ENCODE peak calls at places on chromosomes 7 and 10, in seven cellular contexts. B, I, F, M, K, D and P are unnamed samples.

GRCh38 chr10:35246770-35247343 is 89.5 kb upstream of the CCNY start:
- DNase-seq in B (no peak), I (no peak), F (no peak), M (no peak), K (no peak), D (no peak), P (no peak)

GRCh38 chr7:32536585-32536984 is 41.3 kb downstream of the AVL9 start:
- DNase-seq in B (peak), I (no peak), F (no peak), M (peak), K (peak), D (peak), P (peak)

GRCh38 chr7:20447021-20447420 is 116.3 kb downstream of the ITGB8 start:
- DNase-seq in B (no peak), I (no peak), F (no peak), M (no peak), K (no peak), D (no peak), P (no peak)

GRCh38 chr10:48195803-48196202 is 78.7 kb downstream of the FRMPD2 start:
- DNase-seq in B (no peak), I (no peak), F (no peak), M (no peak), K (no peak), D (no peak), P (no peak)

GRCh38 chr10:36171546-36171945 is 529.5 kb upstream of the FZD8 start:
- DNase-seq in B (no peak), I (no peak), F (no peak), M (no peak), K (no peak), D (no peak), P (no peak)

GRCh38 chr7:42700376-42701327 is 211.2 kb downstream of the C7orf25 start:
- DNase-seq in B (peak), I (no peak), F (no peak), M (peak), K (no peak), D (no peak), P (no peak)

GRCh38 chr7:112855227-112855626 is 65.0 kb upstream of the TMEM168 start:
- DNase-seq in B (no peak), I (no peak), F (no peak), M (no peak), K (no peak), D (no peak), P (no peak)

GRCh38 chr7:13069832-13070231 is 382.4 kb downstream of the ARL4A start:
- DNase-seq in B (peak), I (no peak), F (no peak), M (peak), K (no peak), D (no peak), P (no peak)

GRCh38 chr7:30985756-30986155 is 22.0 kb downstream of the GHRHR start:
- DNase-seq in B (no peak), I (no peak), F (no peak), M (no peak), K (no peak), D (no peak), P (no peak)

GRCh38 chr7:148905093-148905666 is 21.1 kb upstream of the EZH2 start:
- DNase-seq in B (no peak), I (no peak), F (no peak), M (no peak), K (peak), D (no peak), P (no peak)

GRCh38 chr7:140585333-140585732 is 55.3 kb downstream of the DENND2A start:
- DNase-seq in B (no peak), I (no peak), F (no peak), M (no peak), K (no peak), D (no peak), P (no peak)

GRCh38 chr10:69100136-69100872 is 12.4 kb downstream of the SRGN start:
- DNase-seq in B (no peak), I (no peak), F (no peak), M (peak), K (no peak), D (no peak), P (no peak)

GRCh38 chr10:3961082-3961481 is 176.1 kb upstream of the KLF6 start:
- DNase-seq in B (no peak), I (no peak), F (peak), M (no peak), K (no peak), D (no peak), P (no peak)

GRCh38 chr7:128352138-128352537 is 8.4 kb upstream of the RBM28 start:
- DNase-seq in B (no peak), I (no peak), F (no peak), M (peak), K (peak), D (no peak), P (no peak)

GRCh38 chr7:154553711-154554265 is 449.1 kb downstream of the PAXIP1 start:
- DNase-seq in B (no peak), I (no peak), F (no peak), M (no peak), K (no peak), D (no peak), P (no peak)

GRCh38 chr10:131102147-131102546 is 209.4 kb downstream of the TCERG1L start:
- DNase-seq in B (no peak), I (no peak), F (no peak), M (no peak), K (no peak), D (no peak), P (no peak)

GRCh38 chr10:131311661-131312260 is at the start of gene TCERG1L:
- DNase-seq in B (no peak), I (no peak), F (no peak), M (no peak), K (no peak), D (no peak), P (no peak)

GRCh38 chr7:87926581-87927461 is 7.2 kb upstream of the ADAM22 start:
- DNase-seq in B (no peak), I (no peak), F (no peak), M (no peak), K (no peak), D (no peak), P (peak)

GRCh38 chr7:20385121-20385520 is 54.4 kb downstream of the ITGB8 start:
- DNase-seq in B (peak), I (peak), F (no peak), M (peak), K (peak), D (peak), P (no peak)

GRCh38 chr7:102991077-102991539 is 78.3 kb downstream of the LRRC17 start:
- DNase-seq in B (no peak), I (no peak), F (no peak), M (no peak), K (no peak), D (no peak), P (no peak)

GRCh38 chr7:92674379-92674778 is 84.2 kb upstream of the FAM133B start:
- DNase-seq in B (no peak), I (no peak), F (no peak), M (no peak), K (no peak), D (no peak), P (no peak)

GRCh38 chr7:42340462-42340861 is 103.5 kb upstream of the GLI3 start:
- DNase-seq in B (no peak), I (no peak), F (no peak), M (peak), K (no peak), D (no peak), P (no peak)

GRCh38 chr10:11761431-11761830 is 19.2 kb downstream of the ECHDC3 start:
- DNase-seq in B (no peak), I (no peak), F (no peak), M (no peak), K (no peak), D (no peak), P (no peak)
- TF ChIP-seq CTCF in B (no peak), I (no peak), F (no peak), M (no peak), K (no peak), D (no peak), P (no peak)

DNA sequence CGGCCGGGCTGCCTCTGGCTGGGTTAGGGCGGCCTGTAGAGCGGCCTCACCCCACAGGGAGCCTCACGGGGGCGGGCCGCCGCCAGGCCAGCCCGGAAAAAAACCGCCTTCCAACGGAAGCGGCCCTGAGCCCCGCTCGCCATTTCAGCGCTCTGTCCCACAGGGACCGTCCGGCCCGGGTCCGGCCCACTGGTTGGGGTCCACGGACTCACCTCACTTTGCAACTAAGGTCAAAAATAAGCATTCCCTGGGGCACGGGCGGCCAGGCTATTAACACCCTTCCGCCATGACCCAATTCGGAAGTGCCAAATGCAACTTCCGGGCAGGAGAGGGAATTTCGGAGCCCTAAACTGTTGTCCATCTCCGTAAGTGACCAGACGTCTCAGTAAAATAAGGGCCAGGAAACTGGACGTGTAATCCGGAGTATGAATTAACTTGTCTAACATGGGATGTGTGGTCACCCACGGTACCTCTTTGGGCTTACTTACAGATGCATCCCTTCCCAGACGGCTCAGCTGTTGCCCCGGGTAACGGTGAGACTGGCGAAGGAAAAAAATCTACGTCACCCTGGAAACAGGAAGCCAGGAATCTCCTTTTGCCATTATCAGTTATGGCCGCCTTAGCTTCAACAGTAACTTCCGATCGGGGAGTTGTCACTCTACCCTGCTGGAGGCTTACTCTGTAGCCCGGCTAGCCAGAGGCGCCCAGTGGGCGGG is at the start of gene BBIP1:
- DNase-seq in B (peak), I (peak), F (no peak), M (peak), K (peak), D (peak), P (peak)
- TF ChIP-seq CTCF in B (no peak), I (peak), F (no peak), M (no peak), K (no peak), D (peak), P (peak)

DNA sequence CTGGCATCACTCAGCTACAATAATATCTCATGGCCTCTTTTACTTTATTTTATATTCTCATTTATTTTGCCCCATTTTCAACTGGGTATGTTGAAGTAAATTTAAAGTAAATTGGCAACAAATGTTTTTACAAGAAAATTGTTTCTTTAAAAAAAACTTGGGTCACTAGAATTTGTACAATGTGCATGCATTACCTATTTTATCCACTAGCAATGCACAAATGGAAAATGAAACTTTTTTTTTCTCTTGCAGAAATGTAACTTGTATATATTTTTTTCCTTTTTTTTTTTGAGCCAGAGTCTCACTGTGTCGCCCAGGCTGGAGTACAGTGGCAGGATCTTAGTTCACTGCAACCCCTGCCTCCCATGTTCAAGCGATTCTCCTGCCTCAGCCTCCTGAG is 10.3 kb upstream of the H2AZ2 start:
- DNase-seq in B (no peak), I (no peak), F (no peak), M (no peak), K (no peak), D (no peak), P (no peak)
- TF ChIP-seq CTCF in B (no peak), I (no peak), F (no peak), M (no peak), K (no peak), D (peak), P (no peak)

DNA sequence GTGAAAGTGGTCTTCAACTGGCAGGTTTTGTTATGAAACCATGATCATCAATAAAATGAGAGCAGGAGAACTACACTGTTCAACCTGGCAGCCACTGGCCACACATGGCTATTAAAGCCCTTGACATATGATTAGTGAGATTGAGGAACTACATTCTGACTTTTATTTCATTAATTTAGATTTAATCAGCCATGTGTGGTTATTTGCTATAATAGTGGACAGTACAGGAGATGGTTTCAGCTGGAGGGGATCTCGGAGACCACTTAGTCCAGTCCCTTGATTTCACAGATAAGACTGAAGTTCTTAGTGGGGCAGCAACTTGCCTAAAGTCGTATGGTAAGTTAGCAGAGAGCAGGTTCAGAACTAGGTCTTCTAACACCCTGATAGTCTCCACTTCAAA is 111.7 kb upstream of the BMPER start:
- DNase-seq in B (no peak), I (no peak), F (no peak), M (no peak), K (no peak), D (no peak), P (no peak)
- TF ChIP-seq CTCF in B (no peak), I (no peak), F (no peak), M (no peak), K (no peak), D (no peak), P (no peak)

DNA sequence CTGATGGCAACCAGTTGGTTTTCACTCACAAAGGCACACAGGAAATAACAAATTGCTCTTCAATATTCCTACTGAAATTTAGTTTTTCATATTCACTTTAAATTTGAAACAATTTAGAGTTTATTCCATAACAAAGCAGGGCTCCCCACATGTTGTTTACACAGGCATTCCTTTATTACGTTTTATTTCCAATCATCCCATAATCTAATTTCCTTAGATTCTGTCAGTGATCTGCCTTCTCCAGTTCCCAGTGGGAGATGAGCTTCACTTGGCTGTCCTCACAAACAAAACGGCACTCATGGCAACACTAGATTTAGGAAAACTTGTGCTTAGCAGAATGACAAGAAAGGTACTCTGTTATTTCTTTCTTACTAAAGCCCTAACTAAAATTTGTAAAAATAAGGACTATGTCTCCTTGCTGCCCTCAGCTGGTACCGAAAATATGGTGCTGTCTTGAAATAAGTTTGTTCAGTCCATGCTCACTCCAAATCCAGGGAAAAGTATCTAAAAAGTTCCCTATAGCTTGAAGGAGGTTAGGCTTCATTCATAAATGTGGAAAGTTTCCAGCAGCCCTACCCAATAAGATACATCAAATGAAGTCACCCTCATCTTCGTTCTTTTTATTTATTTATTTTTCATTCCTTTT is 23.0 kb downstream of the PHYH start:
- DNase-seq in B (peak), I (no peak), F (no peak), M (peak), K (no peak), D (no peak), P (no peak)
- TF ChIP-seq CTCF in B (peak), I (no peak), F (no peak), M (peak), K (no peak), D (no peak), P (no peak)

GRCh38 chr7:158733762-158734494 is 29.3 kb upstream of the NCAPG2 start:
- DNase-seq in B (no peak), I (no peak), F (no peak), M (no peak), K (no peak), D (no peak), P (no peak)
- TF ChIP-seq CTCF in B (no peak), I (no peak), F (no peak), M (no peak), K (no peak), D (no peak), P (no peak)

DNA sequence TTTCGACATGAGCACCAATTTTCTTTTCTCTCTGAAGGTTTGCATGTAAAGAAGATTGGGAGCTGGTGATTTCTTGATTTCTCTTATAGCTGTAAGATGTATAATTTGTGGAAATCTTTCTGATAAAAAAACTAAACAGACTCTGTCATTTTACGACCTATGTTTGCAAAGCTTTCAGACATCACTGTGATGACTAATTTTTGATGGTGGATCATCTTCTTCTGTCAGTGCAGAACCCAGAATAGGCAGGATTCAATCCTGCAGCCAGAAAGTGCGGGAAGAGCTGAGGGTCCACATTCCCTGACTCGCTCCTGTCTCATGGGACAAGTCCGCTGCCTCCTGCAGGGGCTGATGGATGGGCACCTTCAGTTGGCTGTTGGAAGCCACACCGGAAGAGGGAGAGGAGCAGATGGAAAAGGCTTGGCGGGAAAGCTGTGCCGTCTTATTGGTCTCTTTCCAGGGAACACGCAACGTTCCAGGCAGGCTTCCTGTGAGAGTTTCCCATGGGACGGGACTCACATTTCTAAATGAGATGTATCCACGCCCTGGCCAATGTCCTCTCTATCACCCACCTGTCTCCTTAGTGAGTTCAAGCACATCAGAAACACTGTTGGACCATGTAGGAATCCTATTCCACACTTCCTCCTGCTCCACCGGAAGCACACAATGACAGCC is 186.9 kb downstream of the PRPF18 start:
- DNase-seq in B (no peak), I (no peak), F (no peak), M (no peak), K (no peak), D (no peak), P (no peak)
- TF ChIP-seq CTCF in B (no peak), I (no peak), F (no peak), M (no peak), K (no peak), D (no peak), P (no peak)

GRCh38 chr7:24769863-24770262 is 12.6 kb upstream of the GSDME start:
- DNase-seq in B (no peak), I (no peak), F (no peak), M (no peak), K (no peak), D (no peak), P (no peak)

GRCh38 chr7:24763303-24763901 is 6.1 kb upstream of the GSDME start:
- DNase-seq in B (no peak), I (no peak), F (no peak), M (no peak), K (no peak), D (no peak), P (no peak)

GRCh38 chr7:24764972-24765744 is 7.9 kb upstream of the GSDME start:
- DNase-seq in B (peak), I (no peak), F (no peak), M (peak), K (no peak), D (no peak), P (no peak)

GRCh38 chr7:24769014-24769830 is 12.0 kb upstream of the GSDME start:
- DNase-seq in B (no peak), I (no peak), F (no peak), M (no peak), K (no peak), D (no peak), P (no peak)

GRCh38 chr7:24767878-24768569 is 10.8 kb upstream of the GSDME start:
- DNase-seq in B (no peak), I (no peak), F (no peak), M (no peak), K (no peak), D (no peak), P (no peak)
- TF ChIP-seq CTCF in B (no peak), I (no peak), F (no peak), M (peak), K (no peak), D (no peak), P (no peak)

GRCh38 chr7:100629117-100629711 is 12.1 kb downstream of the TFR2 start:
- DNase-seq in B (no peak), I (no peak), F (no peak), M (no peak), K (peak), D (no peak), P (no peak)
- TF ChIP-seq CTCF in B (peak), I (peak), F (no peak), M (peak), K (peak), D (peak), P (peak)